ENCODE peak calls at places on chromosome 17, in nine cellular contexts. G is activated CD8-positive, alpha-beta T cell treated with anti-CD3 and anti-CD28 coated beads for 36 hours; H is lower lobe of right lung; W is dorsolateral prefrontal cortex; Y is fibroblast of lung; E is A549; F is Calu3; B is GM12892; S is HEK293T. D is an unnamed sample.

GRCh38 chr17:48738803-48739526 is 10.4 kb upstream of the HOXB13 start:
- DNase-seq in G (no peak), H (no peak), W (no peak), Y (no peak), E (no peak), F (peak), B (no peak), S (no peak), D (no peak)

GRCh38 chr17:3474212-3474611 is 1.6 kb upstream of the ASPA start:
- DNase-seq in G (no peak), H (no peak), W (no peak), Y (peak), E (peak), F (no peak), B (no peak), S (no peak), D (peak)

GRCh38 chr17:75755205-75755901 is 9.6 kb downstream of the GALK1 start:
- DNase-seq in G (no peak), H (no peak), W (no peak), Y (no peak), E (no peak), F (no peak), B (no peak), S (no peak), D (no peak)

GRCh38 chr17:76074390-76075363 is at the start of gene GALR2:
- DNase-seq in G (peak), H (no peak), W (no peak), Y (no peak), E (peak), F (no peak), B (no peak), S (no peak), D (no peak)

GRCh38 chr17:60087882-60088669 is 9.4 kb upstream of the HEATR6 start:
- DNase-seq in G (no peak), H (no peak), W (no peak), Y (peak), E (peak), F (no peak), B (no peak), S (peak), D (peak)

GRCh38 chr17:40937384-40937819 is at the start of gene KRT23:
- DNase-seq in G (peak), H (no peak), W (no peak), Y (no peak), E (no peak), F (peak), B (no peak), S (no peak), D (peak)

GRCh38 chr17:21513012-21513570 is 136.9 kb downstream of the KCNJ12 start:
- DNase-seq in G (peak), H (peak), W (peak), Y (peak), E (peak), F (peak), B (peak), S (peak), D (peak)

GRCh38 chr17:68198931-68199836 is 48.7 kb upstream of the AMZ2 start:
- DNase-seq in G (peak), H (no peak), W (no peak), Y (peak), E (peak), F (peak), B (no peak), S (no peak), D (no peak)

GRCh38 chr17:7177210-7177953 is 1.8 kb downstream of the ASGR1 start:
- DNase-seq in G (peak), H (peak), W (peak), Y (peak), E (peak), F (peak), B (peak), S (peak), D (peak)